ENCODE peak calls at places on chromosomes 13 and 19, in four cellular contexts. C is foreskin fibroblast, M is cardiac fibroblast, Q is epithelial cell of proximal tubule. G is an unnamed sample.

GRCh38 chr13:35014606-35015005 is 72.5 kb downstream of the NBEA start:
- DNase-seq in C (no peak), M (no peak), Q (no peak), G (no peak)

GRCh38 chr19:12194827-12195500 is 32.1 kb downstream of the ZNF136 start:
- DNase-seq in C (peak; percentile 32), M (peak; percentile 74), Q (no peak), G (peak; percentile 8)

GRCh38 chr13:75359266-75359665 is 122.7 kb downstream of the TBC1D4 start:
- DNase-seq in C (peak; percentile 80), M (peak; percentile 72), Q (peak; percentile 88), G (peak; percentile 75)

GRCh38 chr19:46718157-46718933 is 1.4 kb upstream of the PRKD2 start:
- DNase-seq in C (no peak), M (no peak), Q (no peak), G (no peak)

GRCh38 chr19:39144487-39145071 is 19.0 kb downstream of the PAK4 start:
- DNase-seq in C (no peak), M (peak; percentile 61), Q (no peak), G (no peak)

GRCh38 chr19:58544591-58545285 is 874 bp downstream of the TRIM28 start:
- DNase-seq in C (peak; percentile 47), M (peak; percentile 65), Q (no peak), G (no peak)

GRCh38 chr19:22882797-22883196 is 50.7 kb downstream of the ZNF723 start:
- DNase-seq in C (peak; percentile 3), M (peak; percentile 11), Q (no peak), G (no peak)

GRCh38 chr19:35021596-35021995 is 8.7 kb upstream of the SCN1B start:
- DNase-seq in C (no peak), M (no peak), Q (no peak), G (no peak)

GRCh38 chr13:75628811-75629210 is 7.3 kb upstream of the LMO7 start:
- DNase-seq in C (no peak), M (no peak), Q (no peak), G (no peak)

GRCh38 chr19:7293795-7294570 is at the start of gene INSR:
- DNase-seq in C (peak; percentile 88), M (peak; percentile 94), Q (no peak), G (peak; percentile 65)

GRCh38 chr13:95874286-95874685 is 178.9 kb downstream of the UGGT2 start:
- DNase-seq in C (no peak), M (no peak), Q (peak; percentile 18), G (no peak)
- H3K4me3 ChIP-seq in C (no peak overlapping the region), M (no peak overlapping the region), Q (no peak overlapping the region), G (no peak overlapping the region)

GRCh38 chr13:72199640-72200039 is 332.6 kb upstream of the DACH1 start:
- DNase-seq in C (no peak), M (no peak), Q (no peak), G (no peak)

GRCh38 chr13:72195044-72195704 is 328.2 kb upstream of the DACH1 start:
- DNase-seq in C (no peak), M (no peak), Q (no peak), G (no peak)

GRCh38 chr13:72198967-72199601 is 332.1 kb upstream of the DACH1 start:
- DNase-seq in C (no peak), M (no peak), Q (no peak), G (no peak)

GRCh38 chr13:72198042-72198441 is 331.0 kb upstream of the DACH1 start:
- DNase-seq in C (no peak), M (no peak), Q (no peak), G (no peak)

GRCh38 chr13:72194531-72194930 is 327.5 kb upstream of the DACH1 start:
- DNase-seq in C (no peak), M (no peak), Q (no peak), G (no peak)
- H3K4me3 ChIP-seq in C (no peak overlapping the region), M (no peak overlapping the region), Q (no peak overlapping the region), G (no peak overlapping the region)

GRCh38 chr13:48000559-48001126 is 430 bp downstream of the SUCLA2 start:
- DNase-seq in C (no peak), M (peak; percentile 7), Q (no peak), G (no peak)

GRCh38 chr13:47997384-47997783 is 3.7 kb downstream of the SUCLA2 start:
- DNase-seq in C (no peak), M (no peak), Q (no peak), G (no peak)

GRCh38 chr13:48004201-48004600 is 3.1 kb upstream of the SUCLA2 start:
- DNase-seq in C (no peak), M (no peak), Q (no peak), G (no peak)

GRCh38 chr13:48001127-48001881 is at the start of gene SUCLA2:
- DNase-seq in C (peak; percentile 87), M (peak; percentile 92), Q (no peak), G (peak; percentile 55)

GRCh38 chr13:47999973-48000372 is 1.1 kb downstream of the SUCLA2 start:
- DNase-seq in C (no peak), M (no peak), Q (no peak), G (no peak)
- H3K4me3 ChIP-seq in C (peak overlapping the region; percentile 99), M (peak overlapping the region; percentile 100), Q (peak overlapping the region; percentile 96), G (peak overlapping the region; percentile 97)

GRCh38 chr19:15199219-15199651 is 1.6 kb downstream of the NOTCH3 start:
- DNase-seq in C (no peak), M (no peak), Q (no peak), G (no peak)
- H3K4me3 ChIP-seq in C (peak overlapping the region; percentile 69), M (peak overlapping the region; percentile 81), Q (no peak overlapping the region), G (peak overlapping the region; percentile 80)